ENCODE peak calls at places on chromosomes 7 and 10, in seven cellular contexts. F is right atrium auricular region; S is fibroblast of lung; P is neuronal stem cell; G is Peyer's patch; J is CD8-positive, alpha-beta T cell; B is cardiac muscle cell. O is an unnamed sample.

GRCh38 chr7:32561613-32562012 is 66.3 kb downstream of the AVL9 start:
- DNase-seq in S (no peak), P (no peak), F (no peak), J (no peak), G (no peak), B (no peak), O (no peak)

GRCh38 chr10:24008164-24009066 is 200.5 kb upstream of the KIAA1217 start:
- DNase-seq in P (peak; percentile 15), F (no peak), S (peak; percentile 9), G (no peak), B (peak; percentile 29), J (no peak), O (no peak)

GRCh38 chr10:121647401-121647800 is 49.2 kb upstream of the FGFR2 start:
- DNase-seq in J (no peak), P (no peak), B (no peak), S (no peak), F (no peak), G (no peak), O (no peak)

GRCh38 chr10:36344240-36344639 is 702.1 kb upstream of the FZD8 start:
- DNase-seq in B (no peak), J (no peak), G (no peak), P (no peak), S (no peak), F (no peak), O (peak; percentile 21)

GRCh38 chr10:129972966-129973673 is 9.0 kb upstream of the EBF3 start:
- DNase-seq in B (no peak), J (no peak), F (no peak), S (no peak), G (no peak), P (no peak), O (no peak)

GRCh38 chr10:34723746-34724145 is 91.3 kb downstream of the PARD3 start:
- DNase-seq in P (no peak), S (peak; percentile 85), F (no peak), G (peak; percentile 69), J (no peak), B (peak; percentile 82), O (peak; percentile 37)

GRCh38 chr10:124027306-124028050 is 65.9 kb downstream of the CHST15 start:
- DNase-seq in F (no peak), J (no peak), P (no peak), G (no peak), B (no peak), S (no peak), O (no peak)

GRCh38 chr7:117941138-117941810 is 68.0 kb upstream of the CTTNBP2 start:
- DNase-seq in G (no peak), P (no peak), S (peak; percentile 62), J (no peak), B (no peak), F (no peak), O (no peak)

GRCh38 chr7:44311561-44312495 is 13.6 kb downstream of the CAMK2B start:
- DNase-seq in B (no peak), G (no peak), F (no peak), P (no peak), J (no peak), S (no peak), O (peak; percentile 37)

GRCh38 chr10:69320521-69320920 is 42.2 kb downstream of the HK1 start:
- DNase-seq in P (no peak), B (no peak), F (no peak), G (no peak), J (no peak), S (no peak), O (no peak)

GRCh38 chr10:124351481-124352220 is 67.1 kb downstream of the OAT start:
- DNase-seq in S (no peak), B (no peak), J (no peak), F (no peak), P (no peak), G (peak; percentile 30), O (no peak)

GRCh38 chr10:86716466-86716865 is 40.0 kb upstream of the BMPR1A start:
- DNase-seq in B (no peak), G (no peak), F (no peak), P (no peak), S (no peak), J (no peak), O (no peak)

GRCh38 chr10:98087309-98087708 is 47.1 kb upstream of the R3HCC1L start:
- DNase-seq in F (no peak), P (no peak), J (no peak), S (no peak), B (peak; percentile 2), G (no peak), O (no peak)

GRCh38 chr7:150926066-150926465 is 52.1 kb downstream of the KCNH2 start:
- DNase-seq in F (no peak), B (no peak), P (no peak), J (no peak), G (no peak), S (no peak), O (no peak)

GRCh38 chr10:59362184-59362966 is at the start of gene FAM13C:
- DNase-seq in P (peak; percentile 66), G (peak; percentile 65), F (peak; percentile 68), S (peak; percentile 65), J (no peak), B (peak; percentile 74), O (peak; percentile 53)

GRCh38 chr10:7327885-7328284 is 82.9 kb downstream of the SFMBT2 start:
- DNase-seq in G (no peak), S (no peak), P (no peak), F (no peak), B (no peak), J (no peak), O (no peak)

GRCh38 chr7:129689995-129690581 is 78.6 kb downstream of the NRF1 start:
- DNase-seq in S (no peak), G (no peak), P (no peak), B (no peak), F (no peak), J (no peak), O (no peak)

DNA sequence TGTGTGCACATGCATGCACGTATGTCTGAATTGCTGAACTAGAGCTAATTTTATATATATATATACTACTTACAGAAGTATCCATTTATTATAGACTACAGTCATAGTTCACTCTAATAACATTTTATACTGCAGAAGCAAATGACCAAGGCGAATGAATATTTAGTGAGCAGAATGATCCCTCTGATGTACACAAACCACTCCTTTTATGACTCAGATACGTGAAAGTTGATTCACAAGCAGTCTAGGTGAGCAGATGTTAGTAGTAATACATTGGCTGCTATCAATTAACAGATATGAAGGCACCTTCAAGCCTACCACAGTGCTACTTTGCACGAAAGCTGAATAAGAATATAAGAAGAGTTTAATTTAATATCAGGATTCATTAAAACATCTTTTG is 10.4 kb downstream of the GPAM start:
- DNase-seq in B (no peak), F (no peak), G (no peak), P (no peak), J (no peak), S (no peak), O (no peak)
- H3K36me3 ChIP-seq in B (peaks cover 61% of the 10 kb centered on the region), F (peaks cover 73% of the 10 kb centered on the region), G (peaks cover 52% of the 10 kb centered on the region), P (peaks cover 9% of the 10 kb centered on the region), J (peaks cover 29% of the 10 kb centered on the region), S (peaks cover 1% of the 10 kb centered on the region), O (peaks cover 67% of the 10 kb centered on the region)

GRCh38 chr7:94396044-94396443 is 1.3 kb downstream of the COL1A2 start:
- DNase-seq in J (no peak), S (peak; percentile 83), B (peak; percentile 87), P (no peak), F (no peak), G (no peak), O (peak; percentile 91)
- H3K27ac ChIP-seq in J (no peak overlapping the region), S (peak overlapping the region; percentile 96), B (no peak overlapping the region), P (no peak overlapping the region), F (peak overlapping the region; percentile 93), G (peak overlapping the region; percentile 42), O (peak overlapping the region; percentile 98)

GRCh38 chr7:75983471-75984129 is 10.8 kb downstream of the TMEM120A start:
- DNase-seq in B (no peak), J (no peak), G (no peak), S (no peak), F (no peak), P (no peak), O (no peak)

GRCh38 chr7:75981450-75982305 is 12.7 kb downstream of the TMEM120A start:
- DNase-seq in P (no peak), B (no peak), F (no peak), J (no peak), G (no peak), S (no peak), O (no peak)

GRCh38 chr7:75980865-75981449 is 13.4 kb downstream of the TMEM120A start:
- DNase-seq in S (no peak), J (no peak), F (no peak), P (no peak), B (no peak), G (no peak), O (no peak)

GRCh38 chr7:75984130-75985008 is 10.0 kb downstream of the TMEM120A start:
- DNase-seq in G (no peak), J (no peak), F (no peak), B (no peak), S (no peak), P (no peak), O (no peak)

DNA sequence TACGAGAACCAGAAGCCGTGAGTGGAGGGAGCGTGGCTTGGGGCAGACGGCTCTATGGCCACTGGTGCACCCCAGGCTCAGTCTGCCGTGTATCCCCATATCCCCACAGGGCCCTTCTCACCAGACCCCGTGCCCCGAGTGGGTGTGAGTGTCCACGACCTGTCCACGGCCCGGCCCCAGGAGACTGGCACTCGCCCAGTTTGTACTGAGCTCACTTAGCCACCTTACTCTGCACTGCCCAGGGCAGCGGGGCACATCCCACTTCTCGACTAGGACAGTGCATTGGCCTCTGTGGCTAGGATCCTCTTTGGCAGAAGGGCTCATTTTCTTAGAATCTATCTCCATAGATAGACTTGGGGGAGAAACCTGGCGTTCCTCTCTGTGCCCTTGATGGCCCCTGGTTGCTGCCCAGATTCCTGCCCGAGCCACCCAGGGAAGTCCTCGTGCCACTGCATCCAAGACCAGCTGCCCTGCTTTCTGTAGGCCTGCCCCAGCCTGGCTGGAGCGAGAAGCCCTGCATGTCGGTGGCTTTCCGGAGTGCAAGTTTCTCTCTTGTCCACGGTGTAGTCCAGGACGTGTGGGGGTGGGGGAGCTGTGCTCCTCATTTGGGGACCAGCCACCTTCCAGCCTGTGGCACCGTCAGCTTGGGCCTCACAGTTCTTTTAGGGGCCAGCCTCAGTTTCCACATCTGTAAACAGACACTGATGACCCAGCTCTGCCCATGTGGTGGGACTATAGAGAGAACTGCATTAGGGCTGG is 11.9 kb downstream of the TMEM120A start:
- DNase-seq in J (no peak), B (no peak), G (no peak), P (no peak), F (no peak), S (no peak), O (no peak)
- H3K36me3 ChIP-seq in J (peaks cover 14% of the 10 kb centered on the region), B (no peaks in the 10 kb centered on the region), G (peaks cover 90% of the 10 kb centered on the region), P (peaks cover 47% of the 10 kb centered on the region), F (peaks cover 81% of the 10 kb centered on the region), S (peaks cover 46% of the 10 kb centered on the region), O (peaks cover 100% of the 10 kb centered on the region)

GRCh38 chr7:96833701-96834453 is 124.2 kb upstream of the SEM1 start:
- DNase-seq in F (no peak), G (no peak), P (no peak), J (no peak), S (peak; percentile 34), B (no peak), O (peak; percentile 78)

GRCh38 chr7:96832107-96832506 is 122.5 kb upstream of the SEM1 start:
- DNase-seq in B (no peak), J (no peak), F (no peak), G (no peak), S (no peak), P (no peak), O (peak; percentile 74)

GRCh38 chr7:96827701-96828100 is 118.1 kb upstream of the SEM1 start:
- DNase-seq in P (no peak), F (no peak), B (no peak), J (no peak), S (no peak), G (no peak), O (no peak)

GRCh38 chr7:96826089-96826488 is 116.4 kb upstream of the SEM1 start:
- DNase-seq in G (no peak), P (no peak), J (no peak), S (no peak), F (no peak), B (no peak), O (peak; percentile 49)

GRCh38 chr7:96831446-96831845 is 121.8 kb upstream of the SEM1 start:
- DNase-seq in F (no peak), G (no peak), J (no peak), P (no peak), S (no peak), B (no peak), O (no peak)
- H3K27ac ChIP-seq in F (no peak overlapping the region), G (no peak overlapping the region), J (no peak overlapping the region), P (no peak overlapping the region), S (no peak overlapping the region), B (no peak overlapping the region), O (peak overlapping the region; percentile 61)

O was measured in SJSA1.